ENCODE peak calls at places on chromosomes 1 and 21, in nine cellular contexts. U, D, I, R, H, Z, N, L and E are unnamed samples.

GRCh38 chr1:225691861-225692516 is 39.1 kb upstream of the ENAH start:
- DNase-seq in U (no peak), H (no peak), R (no peak), I (no peak), Z (no peak), N (no peak), D (peak), L (no peak), E (no peak)

GRCh38 chr1:44806704-44807363 is at the start of gene DYNLT4:
- DNase-seq in R (no peak), I (no peak), L (no peak), N (no peak), D (no peak), U (no peak), Z (no peak), H (no peak), E (no peak)

GRCh38 chr21:34845521-34846213 is 176.9 kb downstream of the CLIC6 start:
- DNase-seq in D (peak), H (no peak), Z (no peak), N (peak), I (no peak), U (no peak), R (no peak), L (no peak), E (no peak)

GRCh38 chr1:164625004-164625617 is 66.1 kb downstream of the PBX1 start:
- DNase-seq in L (no peak), Z (no peak), I (no peak), U (no peak), H (no peak), N (no peak), R (no peak), D (no peak), E (no peak)

GRCh38 chr1:50208296-50208695 is 99.6 kb downstream of the ELAVL4 start:
- DNase-seq in R (no peak), H (no peak), I (no peak), U (no peak), D (no peak), L (no peak), N (no peak), Z (no peak), E (no peak)

GRCh38 chr1:197944485-197944884 is 27.3 kb downstream of the LHX9 start:
- DNase-seq in N (no peak), H (no peak), I (no peak), L (no peak), U (no peak), Z (no peak), D (no peak), R (no peak), E (no peak)

GRCh38 chr1:117592155-117592554 is 13.7 kb upstream of the TENT5C start:
- DNase-seq in N (no peak), D (no peak), Z (no peak), U (no peak), H (peak), L (no peak), R (no peak), I (no peak), E (no peak)

GRCh38 chr1:172449012-172449584 is 5.2 kb upstream of the PIGC start:
- DNase-seq in L (no peak), D (peak), U (no peak), I (no peak), H (no peak), R (no peak), N (no peak), Z (no peak), E (no peak)

GRCh38 chr1:9687120-9687875 is 35.8 kb downstream of the PIK3CD start:
- DNase-seq in L (peak), H (peak), N (peak), I (peak), D (peak), R (peak), Z (peak), U (peak), E (peak)

GRCh38 chr1:118918940-118919259 is 69.2 kb downstream of the TBX15 start:
- DNase-seq in L (no peak), H (no peak), I (no peak), D (no peak), N (no peak), Z (no peak), U (no peak), R (no peak), E (no peak)

GRCh38 chr1:20584890-20585289 is 4.0 kb upstream of the CDA start:
- DNase-seq in U (no peak), R (no peak), N (no peak), Z (no peak), I (no peak), H (no peak), L (peak), D (peak), E (no peak)

GRCh38 chr1:203557390-203557789 is 63.4 kb downstream of the OPTC start:
- DNase-seq in L (no peak), R (no peak), N (no peak), U (no peak), D (no peak), Z (peak), H (no peak), I (no peak), E (no peak)

GRCh38 chr1:97433520-97434175 is 487.2 kb downstream of the DPYD start:
- DNase-seq in H (no peak), R (no peak), Z (no peak), N (no peak), U (no peak), D (no peak), I (no peak), L (no peak), E (no peak)

GRCh38 chr1:36160949-36161485 is 5.1 kb downstream of the MAP7D1 start:
- DNase-seq in I (no peak), D (peak), Z (peak), U (peak), L (peak), H (peak), N (no peak), R (peak), E (no peak)

GRCh38 chr1:115258302-115258866 is 79.7 kb downstream of the NGF start:
- DNase-seq in I (no peak), D (no peak), R (no peak), H (no peak), Z (no peak), U (no peak), L (no peak), N (no peak), E (no peak)

GRCh38 chr1:157087030-157087429 is 12.6 kb downstream of the ETV3L start:
- DNase-seq in I (no peak), Z (no peak), R (no peak), H (no peak), N (no peak), D (no peak), L (no peak), U (no peak), E (no peak)

GRCh38 chr1:225942574-225942973 is 1.6 kb upstream of the LEFTY2 start:
- DNase-seq in I (no peak), N (no peak), R (no peak), L (peak), U (no peak), H (no peak), D (no peak), Z (no peak), E (no peak)

GRCh38 chr1:171110485-171111340 is 20.0 kb downstream of the FMO3 start:
- DNase-seq in R (no peak), L (no peak), D (no peak), I (no peak), U (no peak), Z (no peak), N (no peak), H (no peak), E (no peak)